ENCODE peak calls at places on chromosomes 11 and 22, in seven cellular contexts. O is sigmoid colon, J is pancreas, B is cardiac muscle cell, H is GM23338, V is lower leg skin, F is RWPE1. L is an unnamed sample.

GRCh38 chr11:3203221-3204043 is 15.2 kb downstream of the MRGPRG start:
- DNase-seq in O (peak), B (peak), V (no peak), F (peak), J (peak), H (peak), L (no peak)

GRCh38 chr22:41833369-41834004 is 582 bp downstream of the SREBF2 start:
- DNase-seq in V (no peak), H (peak), F (no peak), B (peak), O (peak), J (peak), L (no peak)

GRCh38 chr11:73576226-73576625 is 21.7 kb downstream of the FAM168A start:
- DNase-seq in O (no peak), V (no peak), F (no peak), H (no peak), J (no peak), B (no peak), L (no peak)

GRCh38 chr11:85170184-85170583 is 457.0 kb downstream of the DLG2 start:
- DNase-seq in J (no peak), V (no peak), F (peak), H (peak), B (no peak), O (no peak), L (no peak)

GRCh38 chr11:44186531-44186930 is 91.1 kb downstream of the EXT2 start:
- DNase-seq in F (no peak), J (no peak), V (no peak), O (no peak), H (no peak), B (no peak), L (no peak)

GRCh38 chr11:111260761-111261160 is 15.2 kb downstream of the POU2AF2 start:
- DNase-seq in V (no peak), F (no peak), J (no peak), H (no peak), B (no peak), O (no peak), L (no peak)

GRCh38 chr11:96341237-96342130 is 1.5 kb downstream of the MAML2 start:
- DNase-seq in F (peak), J (peak), B (no peak), H (peak), O (peak), V (peak), L (no peak)

GRCh38 chr11:111913997-111914396 is 1.5 kb downstream of the HSPB2 start:
- DNase-seq in O (peak), V (no peak), H (no peak), J (no peak), B (no peak), F (no peak), L (no peak)

GRCh38 chr11:115612331-115612730 is 108.1 kb upstream of the CADM1 start:
- DNase-seq in O (no peak), V (no peak), B (no peak), J (no peak), F (no peak), H (peak), L (no peak)

GRCh38 chr11:62645660-62645933 is 816 bp downstream of the GANAB start:
- DNase-seq in O (no peak), H (no peak), B (no peak), V (no peak), F (no peak), J (no peak), L (no peak)

GRCh38 chr11:69931060-69931910 is 112.1 kb upstream of the FGF3 start:
- DNase-seq in O (peak), F (no peak), B (no peak), V (no peak), H (no peak), J (peak), L (no peak)

GRCh38 chr11:62464655-62465054 is 45.8 kb downstream of the SCGB1A1 start:
- DNase-seq in B (no peak), H (no peak), F (no peak), O (no peak), J (no peak), V (no peak), L (no peak)

GRCh38 chr11:469684-470667 is 19.9 kb downstream of the PTDSS2 start:
- DNase-seq in O (peak), J (no peak), V (peak), B (no peak), F (peak), H (no peak), L (no peak)

GRCh38 chr22:44665115-44665514 is 36.9 kb upstream of the PRR5 start:
- DNase-seq in H (peak), J (no peak), V (no peak), F (no peak), B (no peak), O (peak), L (no peak)

GRCh38 chr11:55457641-55458040 is 89.9 kb downstream of the OR4A15 start:
- DNase-seq in O (no peak), F (no peak), H (no peak), V (no peak), J (no peak), B (no peak), L (no peak)

GRCh38 chr22:42461511-42461910 is 29.3 kb upstream of the NFAM1 start:
- DNase-seq in V (no peak), O (no peak), H (peak), J (no peak), F (no peak), B (no peak), L (no peak)

GRCh38 chr11:66617148-66617814 is 851 bp downstream of the RBM14 start:
- DNase-seq in O (peak), J (no peak), B (peak), V (peak), H (no peak), F (peak), L (no peak)

GRCh38 chr22:38753894-38754246 is 1.9 kb downstream of the SUN2 start:
- DNase-seq in F (no peak), V (no peak), J (no peak), O (no peak), H (no peak), B (no peak), L (no peak)

GRCh38 chr22:25839755-25840154 is 97.8 kb downstream of the MYO18B start:
- DNase-seq in J (no peak), O (no peak), V (no peak), F (no peak), H (no peak), B (no peak), L (no peak)

DNA sequence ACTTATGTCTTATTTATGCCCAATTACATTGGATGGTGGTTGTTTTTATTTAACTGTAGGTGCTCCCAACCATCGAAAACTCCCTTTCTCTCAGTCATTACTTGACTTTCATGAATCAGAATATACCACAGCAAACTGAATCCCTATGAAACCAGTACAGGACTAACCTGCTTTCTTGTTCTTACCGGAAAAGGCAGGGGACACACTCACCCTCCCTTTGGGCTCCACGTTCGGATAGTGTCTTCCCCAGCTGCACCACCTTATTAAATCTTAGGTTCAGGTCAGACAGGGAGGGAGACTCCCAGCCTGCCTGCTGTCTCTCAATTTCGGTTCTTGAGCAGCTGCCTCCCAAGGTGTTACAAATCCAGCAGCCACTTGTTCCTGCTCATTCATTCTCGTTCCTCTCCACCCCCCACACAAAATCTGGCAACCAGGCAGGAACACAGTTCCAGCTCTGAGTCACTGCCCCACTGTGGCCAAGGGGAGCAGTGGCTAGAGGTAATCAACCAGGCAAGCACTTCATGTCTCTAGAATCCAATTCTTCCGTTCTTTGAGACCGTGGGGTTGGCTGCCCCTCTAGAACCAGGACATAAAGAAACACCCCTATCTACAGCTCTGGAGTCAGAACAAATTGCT is 133.0 kb downstream of the PLEKHA7 start:
- DNase-seq in V (peak), J (peak), B (peak), F (peak), H (peak), O (peak), L (no peak)
- TF ChIP-seq CTCF in V (no peak), J (no peak), B (peak), F (peak), H (peak), O (no peak), L (no peak)

DNA sequence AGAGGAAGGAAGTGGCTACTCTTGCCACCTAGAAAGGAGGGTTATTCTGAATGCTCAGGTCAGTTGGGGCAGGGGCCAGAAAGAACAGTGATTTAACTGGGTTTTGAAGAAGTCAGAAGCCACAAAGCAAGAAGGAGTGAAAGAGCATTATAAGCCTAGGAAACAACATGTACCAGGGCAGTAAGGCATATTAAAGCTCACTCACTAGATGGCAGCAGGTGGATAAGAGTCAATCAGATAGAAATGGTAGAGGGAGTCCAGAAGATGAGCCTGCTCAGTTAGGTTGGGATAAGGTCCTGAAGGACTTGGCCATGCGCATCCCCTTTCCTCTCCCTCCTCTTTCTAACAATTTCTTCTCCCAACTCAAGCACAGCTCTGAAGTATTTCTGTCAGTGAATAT is 22.0 kb upstream of the PATE1 start:
- DNase-seq in B (no peak), F (no peak), O (no peak), V (no peak), H (peak), J (no peak), L (no peak)
- TF ChIP-seq CTCF in B (peak), F (no peak), O (no peak), V (no peak), H (peak), J (no peak), L (no peak)

DNA sequence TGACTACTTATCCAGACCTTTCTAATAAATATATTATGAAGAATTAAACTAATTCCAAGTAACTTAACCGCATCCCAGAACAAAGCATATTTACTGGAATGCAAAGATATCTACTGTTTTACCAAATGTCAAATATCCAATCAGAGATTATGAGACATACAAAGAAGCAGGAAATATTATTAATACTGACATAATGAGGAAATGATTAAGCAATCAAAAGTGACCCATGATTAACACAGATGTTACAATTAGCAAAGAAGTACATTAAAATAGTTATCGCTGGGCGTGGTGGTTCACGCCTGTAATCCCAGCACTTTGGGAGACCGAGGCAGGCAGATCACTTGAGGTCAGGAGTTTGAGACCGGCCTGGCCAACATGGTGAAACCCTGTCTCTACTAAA is 105.2 kb downstream of the WNT7B start:
- DNase-seq in H (no peak), O (no peak), B (no peak), V (no peak), J (no peak), F (no peak), L (no peak)
- TF ChIP-seq CTCF in H (no peak), O (no peak), B (no peak), V (no peak), J (no peak), F (no peak), L (no peak)

GRCh38 chr11:128776088-128776433 is 82.2 kb downstream of the FLI1 start:
- DNase-seq in J (no peak), H (no peak), V (no peak), B (no peak), F (no peak), O (no peak), L (no peak)

GRCh38 chr11:128775513-128775912 is 81.6 kb downstream of the FLI1 start:
- DNase-seq in F (no peak), B (no peak), J (no peak), O (no peak), H (no peak), V (no peak), L (no peak)

GRCh38 chr11:128774593-128774992 is 80.7 kb downstream of the FLI1 start:
- DNase-seq in O (no peak), J (no peak), H (no peak), B (no peak), V (no peak), F (no peak), L (no peak)

GRCh38 chr11:128777369-128778011 is 83.6 kb downstream of the FLI1 start:
- DNase-seq in O (no peak), J (no peak), H (peak), B (no peak), F (no peak), V (no peak), L (no peak)

GRCh38 chr11:128776434-128777284 is 82.8 kb downstream of the FLI1 start:
- DNase-seq in H (peak), O (no peak), B (peak), F (no peak), J (peak), V (no peak), L (no peak)
- TF ChIP-seq CTCF in H (peak), O (no peak), B (peak), F (no peak), J (peak), V (no peak), L (no peak)

GRCh38 chr11:82225930-82226329 is 507.7 kb downstream of the FAM181B start:
- DNase-seq in J (no peak), B (no peak), V (no peak), F (no peak), O (no peak), H (peak), L (no peak)
- TF ChIP-seq CTCF in J (no peak), B (no peak), V (no peak), F (no peak), O (no peak), H (peak), L (no peak)

DNA sequence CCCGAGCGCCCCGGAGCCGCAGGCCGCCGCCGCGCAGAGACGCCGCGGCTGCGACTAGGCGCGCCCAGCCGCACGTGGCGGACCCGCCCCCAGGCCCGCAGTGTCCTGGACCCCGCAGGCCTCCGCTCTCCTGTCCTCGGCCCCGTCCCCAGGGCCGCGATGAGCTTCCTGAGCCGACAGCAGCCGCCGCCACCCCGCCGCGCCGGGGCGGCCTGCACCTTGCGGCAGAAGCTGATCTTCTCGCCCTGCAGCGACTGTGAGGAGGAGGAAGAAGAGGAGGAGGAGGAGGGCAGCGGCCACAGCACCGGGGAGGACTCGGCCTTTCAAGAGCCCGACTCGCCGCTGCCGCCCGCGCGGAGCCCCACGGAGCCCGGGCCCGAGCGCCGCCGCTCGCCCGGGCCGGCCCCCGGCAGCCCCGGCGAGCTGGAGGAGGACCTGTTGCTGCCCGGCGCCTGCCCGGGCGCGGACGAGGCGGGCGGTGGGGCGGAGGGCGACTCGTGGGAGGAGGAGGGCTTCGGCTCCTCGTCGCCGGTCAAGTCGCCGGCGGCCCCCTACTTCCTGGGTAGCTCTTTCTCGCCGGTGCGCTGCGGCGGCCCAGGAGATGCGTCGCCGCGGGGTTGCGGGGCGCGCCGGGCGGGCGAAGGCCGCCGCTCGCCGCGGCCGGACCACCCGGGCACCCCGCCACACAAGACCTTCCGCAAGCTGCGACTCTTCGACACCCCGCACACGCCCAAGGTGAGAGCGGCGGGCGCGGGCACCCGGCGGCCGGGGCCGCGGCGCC is 495 bp downstream of the WEE1 start:
- DNase-seq in O (no peak), H (no peak), V (no peak), J (peak), B (peak), F (no peak), L (no peak)
- TF ChIP-seq CTCF in O (no peak), H (no peak), V (no peak), J (no peak), B (no peak), F (no peak), L (no peak)

GRCh38 chr11:37378989-37379388 is 781.0 kb upstream of the RAG2 start:
- DNase-seq in V (no peak), B (no peak), H (no peak), O (no peak), J (no peak), F (no peak), L (no peak)
- TF ChIP-seq CTCF in V (no peak), B (no peak), H (no peak), O (no peak), J (no peak), F (no peak), L (no peak)

GRCh38 chr11:8690374-8691342 is 8.1 kb downstream of the RPL27A start:
- DNase-seq in H (no peak), F (no peak), O (no peak), B (no peak), V (no peak), J (no peak), L (no peak)

GRCh38 chr11:8685820-8686219 is 3.2 kb downstream of the RPL27A start:
- DNase-seq in O (no peak), F (no peak), V (no peak), B (no peak), H (no peak), J (no peak), L (no peak)

GRCh38 chr11:8689726-8690255 is 7.2 kb downstream of the RPL27A start:
- DNase-seq in B (no peak), J (no peak), H (no peak), V (no peak), F (no peak), O (no peak), L (no peak)

GRCh38 chr11:8686325-8686724 is 3.7 kb downstream of the RPL27A start:
- DNase-seq in V (no peak), B (no peak), F (no peak), J (no peak), O (no peak), H (no peak), L (no peak)

DNA sequence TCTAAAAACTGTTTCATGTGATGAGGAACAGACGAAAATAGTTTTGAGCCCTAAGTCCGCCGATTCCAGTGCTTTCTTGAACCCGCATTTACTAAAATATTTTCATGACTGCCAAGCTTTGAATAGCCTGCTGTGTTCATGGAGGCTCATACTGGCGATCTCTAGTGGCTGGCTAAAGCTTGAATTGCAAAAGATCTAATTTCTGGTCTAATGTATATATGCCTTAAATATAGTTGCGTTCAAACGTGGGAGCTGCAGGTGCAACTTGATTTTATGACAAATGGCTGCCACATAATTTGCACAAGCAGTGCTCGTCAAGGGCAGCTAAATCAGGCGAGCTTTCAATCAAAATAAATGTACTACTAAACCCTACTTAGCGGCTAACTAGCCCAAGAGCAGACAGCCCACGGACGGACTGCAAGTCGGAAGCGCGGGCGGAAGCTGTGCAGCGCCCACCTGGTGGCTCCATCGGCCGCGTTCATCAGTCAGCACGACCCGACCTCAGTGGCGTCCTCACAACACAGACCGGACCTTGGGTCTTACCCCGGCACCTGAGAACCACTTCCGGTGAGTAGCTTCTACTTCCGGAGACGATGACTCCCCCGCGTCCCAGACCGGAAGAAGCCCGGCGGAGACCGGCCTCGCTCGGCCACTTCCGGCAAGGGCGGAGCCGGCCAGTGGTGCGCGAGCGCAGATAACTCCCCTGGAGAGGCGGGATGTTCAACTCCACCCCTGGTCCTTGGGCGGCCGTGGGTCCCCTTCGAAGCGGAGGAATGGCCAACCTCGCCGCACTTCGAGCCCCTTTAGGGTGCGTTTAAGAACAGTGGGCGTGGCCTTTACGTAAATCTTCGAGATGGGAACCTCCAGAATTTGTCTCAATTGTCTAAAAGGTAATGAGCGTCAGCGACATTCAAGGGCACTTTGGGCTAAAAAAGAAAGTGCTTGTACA is 6.1 kb downstream of the RPL27A start:
- DNase-seq in H (peak), O (peak), V (peak), B (peak), F (peak), J (peak), L (peak)
- TF ChIP-seq CTCF in H (peak), O (no peak), V (no peak), B (peak), F (no peak), J (no peak), L (no peak)

L was measured in omental fat pad.